ENCODE peak calls at places on chromosomes 13 and 19, in eight cellular contexts. I is EL; B is AG09319; L is LoVo; U is anterior cingulate cortex; Z is EH; S is ovary; D is effector memory CD8-positive, alpha-beta T cell. K is an unnamed sample.

GRCh38 chr13:51245583-51245982 is 23.4 kb downstream of the FAM124A start:
- DNase-seq in L (no peak), Z (no peak), S (no peak), B (no peak), D (no peak), U (no peak), I (no peak), K (no peak)

GRCh38 chr13:84686973-84687372 is 804.7 kb upstream of the SLITRK1 start:
- DNase-seq in I (no peak), U (no peak), Z (no peak), L (no peak), S (no peak), D (no peak), B (no peak), K (no peak)

GRCh38 chr19:56617531-56617930 is 22.4 kb downstream of the ZNF71 start:
- DNase-seq in L (no peak), S (no peak), U (no peak), Z (no peak), I (no peak), D (no peak), B (no peak), K (no peak)

GRCh38 chr13:24148414-24149305 is 11.9 kb upstream of the SPATA13 start:
- DNase-seq in D (no peak), S (no peak), I (peak; percentile 97), Z (peak; percentile 98), U (no peak), B (peak; percentile 96), L (peak; percentile 90), K (peak; percentile 99)

GRCh38 chr13:21730186-21730880 is 59.5 kb downstream of the FGF9 start:
- DNase-seq in L (no peak), Z (no peak), D (no peak), U (no peak), S (no peak), I (no peak), B (no peak), K (no peak)

GRCh38 chr19:10270180-10270615 is 722 bp upstream of the ICAM1 start:
- DNase-seq in U (no peak), S (peak; percentile 58), I (peak; percentile 62), L (no peak), Z (peak; percentile 53), B (no peak), D (peak; percentile 78), K (no peak)

GRCh38 chr19:51722492-51722891 is 1.3 kb downstream of the HAS1 start:
- DNase-seq in U (no peak), D (no peak), L (no peak), I (no peak), S (no peak), Z (no peak), B (no peak), K (no peak)

GRCh38 chr19:37946132-37946531 is 39.1 kb downstream of the SIPA1L3 start:
- DNase-seq in S (no peak), Z (no peak), I (no peak), B (no peak), U (no peak), D (no peak), L (no peak), K (no peak)

GRCh38 chr13:110643768-110644421 is 28.6 kb downstream of the NAXD start:
- DNase-seq in D (no peak), S (no peak), I (no peak), Z (no peak), U (no peak), L (no peak), B (no peak), K (no peak)

GRCh38 chr19:38142176-38143035 is 81.6 kb downstream of the DPF1 start:
- DNase-seq in U (peak; percentile 60), D (no peak), I (peak; percentile 47), L (no peak), Z (peak; percentile 59), S (peak; percentile 54), B (no peak), K (peak; percentile 31)

GRCh38 chr13:95025116-95025515 is 276.1 kb downstream of the ABCC4 start:
- DNase-seq in L (no peak), I (no peak), Z (no peak), S (no peak), B (no peak), U (no peak), D (no peak), K (no peak)

GRCh38 chr13:75947448-75947847 is 311.3 kb downstream of the LMO7 start:
- DNase-seq in D (no peak), I (no peak), S (no peak), Z (no peak), B (no peak), U (no peak), L (no peak), K (no peak)

GRCh38 chr13:53137777-53138176 is 109.2 kb downstream of the OLFM4 start:
- DNase-seq in B (peak; percentile 77), S (peak; percentile 39), L (no peak), U (no peak), Z (peak; percentile 90), D (no peak), I (peak; percentile 90), K (peak; percentile 13)

GRCh38 chr13:26829716-26830115 is 69.1 kb upstream of the GPR12 start:
- DNase-seq in L (no peak), S (no peak), U (no peak), I (no peak), D (no peak), Z (no peak), B (no peak), K (no peak)

GRCh38 chr13:44197791-44198770 is 175.5 kb upstream of the SERP2 start:
- DNase-seq in S (no peak), L (no peak), D (no peak), B (no peak), I (peak; percentile 29), U (no peak), Z (peak; percentile 36), K (no peak)

GRCh38 chr19:29714953-29715694 is at the start of gene C19orf12:
- DNase-seq in B (no peak), D (peak; percentile 49), Z (peak; percentile 60), U (peak; percentile 57), S (peak; percentile 68), L (peak; percentile 63), I (peak; percentile 41), K (no peak)

GRCh38 chr13:112105884-112106283 is 38.9 kb downstream of the SOX1 start:
- DNase-seq in L (no peak), Z (no peak), U (no peak), B (no peak), S (no peak), D (no peak), I (no peak), K (no peak)

GRCh38 chr13:34025746-34026145 is 207.8 kb downstream of the RFC3 start:
- DNase-seq in D (no peak), B (peak; percentile 24), Z (peak; percentile 93), I (peak; percentile 76), L (peak; percentile 57), U (no peak), S (no peak), K (peak; percentile 69)

GRCh38 chr19:37692956-37693660 is 26.5 kb downstream of the ZNF607 start:
- DNase-seq in Z (no peak), I (no peak), D (no peak), L (no peak), B (no peak), U (peak; percentile 32), S (no peak), K (no peak)

GRCh38 chr13:98313023-98313937 is 136.2 kb upstream of the RNF113B start:
- DNase-seq in D (no peak), L (no peak), I (no peak), S (no peak), Z (no peak), U (no peak), B (no peak), K (no peak)

GRCh38 chr19:3700242-3701032 is at the start of gene PIP5K1C:
- DNase-seq in L (peak; percentile 92), D (peak; percentile 92), Z (peak; percentile 81), B (peak; percentile 67), I (peak; percentile 82), U (peak; percentile 70), S (peak; percentile 91), K (peak; percentile 70)